ENCODE peak calls at places on chromosome 21, in ten cellular contexts. M is heart left ventricle; W is choroid plexus epithelial cell; R is GM20000; K is GM13977; S is fibroblast of mammary gland; X is NCI-H2081; J is naive thymus-derived CD8-positive, alpha-beta T cell; I is H54; T is BJ. Y is an unnamed sample.
A peak's percentile ranks its signal among the peaks of the same experiment; 100 is the strongest.

GRCh38 chr21:39125752-39126485 is 57.3 kb downstream of the PSMG1 start:
- DNase-seq in I (peak; percentile 62), W (peak; percentile 88), K (peak; percentile 48), T (no peak), S (peak; percentile 82), J (no peak), R (peak; percentile 40), X (peak; percentile 84), M (peak; percentile 58), Y (no peak)

GRCh38 chr21:42235593-42235992 is 16.7 kb downstream of the ABCG1 start:
- DNase-seq in W (no peak), X (no peak), M (no peak), I (no peak), J (no peak), S (no peak), R (no peak), K (no peak), T (no peak), Y (no peak)

GRCh38 chr21:42471206-42471605 is 24.8 kb downstream of the RSPH1 start:
- DNase-seq in I (no peak), T (no peak), W (no peak), R (no peak), J (no peak), M (no peak), S (no peak), X (no peak), K (no peak), Y (no peak)

GRCh38 chr21:17602874-17603273 is 9.8 kb downstream of the BTG3 start:
- DNase-seq in M (no peak), W (peak; percentile 80), I (no peak), R (no peak), X (no peak), T (no peak), S (peak; percentile 74), J (no peak), K (no peak), Y (no peak)

GRCh38 chr21:42215942-42216725 is 2.8 kb upstream of the ABCG1 start:
- DNase-seq in W (no peak), T (no peak), S (no peak), M (no peak), J (no peak), I (no peak), K (no peak), X (no peak), R (no peak), Y (no peak)

GRCh38 chr21:45465611-45466329 is 60.8 kb downstream of the COL18A1 start:
- DNase-seq in R (no peak), J (peak; percentile 61), S (no peak), W (no peak), T (no peak), M (no peak), I (no peak), X (no peak), K (no peak), Y (no peak)

GRCh38 chr21:27648560-27648959 is 681.7 kb upstream of the ADAMTS5 start:
- DNase-seq in K (no peak), J (no peak), R (no peak), I (peak; percentile 15), W (peak; percentile 96), M (no peak), S (peak; percentile 92), T (peak; percentile 41), X (no peak), Y (no peak)

GRCh38 chr21:32393677-32394001 is 827 bp upstream of the URB1 start:
- DNase-seq in T (no peak), K (no peak), R (no peak), S (no peak), M (no peak), X (no peak), I (no peak), W (no peak), J (no peak), Y (no peak)

GRCh38 chr21:45034556-45035476 is 39.6 kb upstream of the ADARB1 start:
- DNase-seq in I (no peak), K (no peak), R (no peak), W (no peak), T (no peak), S (no peak), M (no peak), J (no peak), X (no peak), Y (no peak)

GRCh38 chr21:46226146-46226545 is 2.4 kb downstream of the LSS start:
- DNase-seq in W (peak; percentile 64), J (peak; percentile 14), K (no peak), R (no peak), S (peak; percentile 52), I (no peak), M (no peak), X (no peak), T (no peak), Y (no peak)

GRCh38 chr21:35150562-35151226 is 101.6 kb upstream of the RUNX1 start:
- DNase-seq in K (no peak), J (no peak), I (no peak), W (peak; percentile 83), X (no peak), T (no peak), S (peak; percentile 35), M (no peak), R (no peak), Y (no peak)

GRCh38 chr21:40923361-40923760 is 76.4 kb upstream of the DSCAM start:
- DNase-seq in S (no peak), R (no peak), T (no peak), I (no peak), J (no peak), X (no peak), K (no peak), W (no peak), M (no peak), Y (no peak)

GRCh38 chr21:46544003-46544402 is 60.9 kb downstream of the S100B start:
- DNase-seq in S (no peak), X (no peak), I (no peak), M (no peak), J (no peak), W (no peak), T (no peak), R (no peak), K (no peak), Y (no peak)

GRCh38 chr21:17711896-17712295 is 99.2 kb upstream of the BTG3 start:
- DNase-seq in X (no peak), M (no peak), S (no peak), I (no peak), K (no peak), T (no peak), J (no peak), R (no peak), W (peak; percentile 67), Y (no peak)

GRCh38 chr21:14752006-14752909 is 206.1 kb upstream of the SAMSN1 start:
- DNase-seq in R (no peak), K (no peak), M (no peak), I (no peak), X (no peak), W (no peak), T (no peak), J (no peak), S (no peak), Y (no peak)

GRCh38 chr21:45256021-45256911 is 31.4 kb downstream of the POFUT2 start:
- DNase-seq in X (no peak), S (no peak), J (no peak), I (no peak), K (no peak), W (no peak), T (no peak), M (no peak), R (no peak), Y (no peak)

GRCh38 chr21:33229099-33229775 is 501 bp upstream of the IFNAR2 start:
- DNase-seq in M (no peak), X (no peak), S (no peak), J (no peak), W (no peak), T (no peak), R (no peak), I (no peak), K (no peak), Y (no peak)

GRCh38 chr21:46083271-46084040 is 14.5 kb upstream of the COL6A2 start:
- DNase-seq in M (no peak), W (no peak), J (no peak), R (no peak), T (peak; percentile 53), K (no peak), X (no peak), S (peak; percentile 90), I (no peak), Y (no peak)

GRCh38 chr21:31416465-31416864 is 72.4 kb upstream of the TIAM1 start:
- DNase-seq in I (no peak), W (peak; percentile 56), R (no peak), K (no peak), T (no peak), J (no peak), S (peak; percentile 50), M (no peak), X (no peak), Y (no peak)

GRCh38 chr21:37551406-37552355 is 185.1 kb downstream of the DYRK1A start:
- DNase-seq in T (no peak), I (peak; percentile 52), M (no peak), J (no peak), X (peak; percentile 66), R (no peak), W (peak; percentile 81), S (no peak), K (no peak), Y (no peak)

GRCh38 chr21:22421416-22422190 is 1423.4 kb downstream of the NCAM2 start:
- DNase-seq in X (no peak), I (no peak), S (no peak), J (peak; percentile 66), W (no peak), R (no peak), K (no peak), M (no peak), T (no peak), Y (no peak)

GRCh38 chr21:42220138-42220701 is 1.3 kb downstream of the ABCG1 start:
- DNase-seq in T (no peak), K (peak; percentile 79), I (peak; percentile 75), R (peak; percentile 77), X (peak; percentile 79), M (peak; percentile 73), J (peak; percentile 90), S (peak; percentile 53), W (peak; percentile 86), Y (peak; percentile 84)

Y was measured in effector memory CD8-positive, alpha-beta T cell.